ENCODE peak calls at places on chromosomes 12 and 14, in five cellular contexts. W is stimulated activated CD8-positive, alpha-beta memory T cell treated with anti-CD3 and anti-CD28 coated beads, Interleukin-4, amount 100 ng/mL, for 4 hours; J is CD8-positive, alpha-beta T cell; T is left ventricle myocardium inferior; C is ureter. B is an unnamed sample.
A peak's percentile ranks its signal among the peaks of the same experiment; 100 is the strongest.

GRCh38 chr12:106304797-106305196 is 2.3 kb downstream of the TCP11L2 start:
- DNase-seq in C (no peak), J (no peak), W (no peak), T (no peak), B (no peak)

GRCh38 chr12:121181181-121181580 is 28.7 kb upstream of the P2RX4 start:
- DNase-seq in C (no peak), W (no peak), T (no peak), J (no peak), B (peak; percentile 82)

GRCh38 chr12:86044396-86044795 is 170.3 kb downstream of the NTS start:
- DNase-seq in J (no peak), C (no peak), T (no peak), W (no peak), B (no peak)

GRCh38 chr12:115235880-115236279 is 551.9 kb upstream of the TBX3 start:
- DNase-seq in W (no peak), C (no peak), T (no peak), J (no peak), B (no peak)

GRCh38 chr14:66624319-66624937 is 116.5 kb downstream of the GPHN start:
- DNase-seq in C (no peak), T (peak; percentile 24), J (no peak), W (no peak), B (peak; percentile 64)

GRCh38 chr14:22388669-22389625 is 200.1 kb downstream of the DAD1 start:
- DNase-seq in C (no peak), W (no peak), J (no peak), T (no peak), B (no peak)

GRCh38 chr14:68814376-68815287 is 21.8 kb upstream of the ZFP36L1 start:
- DNase-seq in C (no peak), J (no peak), T (no peak), W (no peak), B (no peak)

GRCh38 chr14:103052407-103052806 is 4.9 kb downstream of the CDC42BPB start:
- DNase-seq in J (no peak), T (no peak), W (no peak), C (no peak), B (no peak)

GRCh38 chr12:100229036-100229635 is 28.5 kb downstream of the ACTR6 start:
- DNase-seq in J (no peak), W (no peak), C (no peak), T (no peak), B (no peak)

GRCh38 chr12:24879644-24880043 is 69.3 kb downstream of the BCAT1 start:
- DNase-seq in C (no peak), J (no peak), W (no peak), T (no peak), B (no peak)

GRCh38 chr12:53196486-53196885 is 10.6 kb downstream of the ITGB7 start:
- DNase-seq in W (no peak), C (no peak), J (no peak), T (no peak), B (no peak)

GRCh38 chr14:97788364-97788763 is 991.2 kb downstream of the VRK1 start:
- DNase-seq in T (no peak), C (no peak), W (no peak), J (no peak), B (no peak)

GRCh38 chr12:76859621-76860020 is 19.2 kb downstream of the CSRP2 start:
- DNase-seq in C (no peak), T (no peak), J (no peak), W (no peak), B (no peak)

GRCh38 chr12:111753144-111753881 is 13.4 kb upstream of the ALDH2 start:
- DNase-seq in T (peak; percentile 61), C (peak; percentile 71), W (no peak), J (no peak), B (peak; percentile 60)

GRCh38 chr12:131863711-131864396 is 30.6 kb upstream of the ULK1 start:
- DNase-seq in T (no peak), W (no peak), J (no peak), C (no peak), B (no peak)

GRCh38 chr12:56878010-56878339 is 56.2 kb downstream of the SDR9C7 start:
- DNase-seq in J (no peak), T (no peak), C (no peak), W (no peak), B (no peak)

B was measured in fibroblast of the conjunctiva.